ENCODE peak calls at places on chromosomes 12 and 14, in four cellular contexts. K is IMR-90, L is upper lobe of left lung, P is BJ. W is an unnamed sample.

GRCh38 chr14:75825147-75825592 is 156.6 kb downstream of the TGFB3 start:
- DNase-seq in K (no peak), L (no peak), P (no peak), W (peak; percentile 16)

GRCh38 chr14:34930591-34931069 is 52.2 kb upstream of the SRP54 start:
- DNase-seq in K (no peak), L (no peak), P (no peak), W (no peak)

GRCh38 chr12:75852143-75852542 is 179.4 kb downstream of the PHLDA1 start:
- DNase-seq in K (peak; percentile 48), L (no peak), P (no peak), W (no peak)

GRCh38 chr12:90622431-90622830 is 332.5 kb downstream of the CCER1 start:
- DNase-seq in K (peak; percentile 56), L (no peak), P (no peak), W (peak; percentile 44)

GRCh38 chr12:15059123-15059522 is 86.3 kb downstream of the PDE6H start:
- DNase-seq in K (no peak), L (no peak), P (no peak), W (no peak)

GRCh38 chr14:95258754-95259593 is 60.7 kb downstream of the CLMN start:
- DNase-seq in K (no peak), L (no peak), P (no peak), W (peak; percentile 45)

GRCh38 chr14:67999290-67999689 is 179.7 kb downstream of the RAD51B start:
- DNase-seq in K (peak; percentile 78), L (no peak), P (no peak), W (peak; percentile 18)

GRCh38 chr12:40106655-40107054 is 774 bp upstream of the SLC2A13 start:
- DNase-seq in K (no peak), L (no peak), P (no peak), W (no peak)

GRCh38 chr12:123987022-123987421 is 14.0 kb downstream of the ZNF664 start:
- DNase-seq in K (no peak), L (no peak), P (no peak), W (no peak)

GRCh38 chr12:94308612-94309011 is 151.1 kb downstream of the CEP83 start:
- DNase-seq in K (no peak), L (no peak), P (no peak), W (peak; percentile 26)

GRCh38 chr14:91008759-91009409 is 51.6 kb downstream of the RPS6KA5 start:
- DNase-seq in K (no peak), L (no peak), P (no peak), W (no peak)

GRCh38 chr14:26596722-26597030 is 1.2 kb downstream of the NOVA1 start:
- DNase-seq in K (peak; percentile 1), L (no peak), P (no peak), W (peak; percentile 23)

GRCh38 chr12:42213023-42213422 is 25.0 kb downstream of the YAF2 start:
- DNase-seq in K (peak; percentile 59), L (no peak), P (no peak), W (no peak)

GRCh38 chr12:110794623-110795280 is 52.0 kb upstream of the CCDC63 start:
- DNase-seq in K (no peak), L (peak; percentile 37), P (no peak), W (peak; percentile 24)

GRCh38 chr14:66101662-66102061 is 384.5 kb upstream of the CCDC196 start:
- DNase-seq in K (no peak), L (no peak), P (no peak), W (no peak)

GRCh38 chr14:93832665-93833064 is 44.4 kb upstream of the PRIMA1 start:
- DNase-seq in K (no peak), L (no peak), P (no peak), W (no peak)

GRCh38 chr14:90548455-90548854 is 151.6 kb downstream of the CALM1 start:
- DNase-seq in K (no peak), L (no peak), P (no peak), W (no peak)

GRCh38 chr12:123269980-123270379 is 1.7 kb downstream of the CDK2AP1 start:
- DNase-seq in K (no peak), L (no peak), P (no peak), W (no peak)

GRCh38 chr14:88023658-88024187 is 18.8 kb downstream of the GPR65 start:
- DNase-seq in K (no peak), L (no peak), P (no peak), W (no peak)

GRCh38 chr12:90174198-90174510 is 465.5 kb upstream of the ATP2B1 start:
- DNase-seq in K (no peak), L (no peak), P (no peak), W (no peak)

GRCh38 chr14:31858868-31859267 is 218.2 kb upstream of the ARHGAP5 start:
- DNase-seq in K (peak; percentile 56), L (no peak), P (no peak), W (peak; percentile 26)

GRCh38 chr12:110896559-110896958 is 23.8 kb downstream of the MYL2 start:
- DNase-seq in K (no peak), L (no peak), P (no peak), W (no peak)

GRCh38 chr12:3684449-3685051 is 68.4 kb downstream of the CRACR2A start:
- DNase-seq in K (no peak), L (no peak), P (no peak), W (peak; percentile 70)

GRCh38 chr12:5586201-5586600 is 154.3 kb downstream of the NTF3 start:
- DNase-seq in K (peak; percentile 71), L (no peak), P (no peak), W (peak; percentile 4)

GRCh38 chr12:3130053-3130805 is 53.0 kb downstream of the TSPAN9 start:
- DNase-seq in K (peak; percentile 19), L (no peak), P (no peak), W (no peak)

GRCh38 chr12:80892597-80893445 is 44.9 kb downstream of the LIN7A start:
- DNase-seq in K (no peak), L (no peak), P (peak; percentile 36), W (no peak)

GRCh38 chr12:67239061-67239460 is 30.1 kb upstream of the CAND1 start:
- DNase-seq in K (peak; percentile 40), L (no peak), P (no peak), W (no peak)

GRCh38 chr12:116039081-116039480 is 238.4 kb downstream of the MED13L start:
- DNase-seq in K (no peak), L (no peak), P (no peak), W (peak; percentile 28)

GRCh38 chr12:62684586-62685295 is 218.1 kb downstream of the MON2 start:
- DNase-seq in K (no peak), L (no peak), P (no peak), W (peak; percentile 83)

GRCh38 chr14:87864356-87865230 is 128.4 kb downstream of the GALC start:
- DNase-seq in K (no peak), L (no peak), P (no peak), W (peak; percentile 4)

GRCh38 chr12:103632554-103633216 is 45.6 kb downstream of the STAB2 start:
- DNase-seq in K (peak; percentile 33), L (no peak), P (no peak), W (peak; percentile 69)

GRCh38 chr14:32054536-32054935 is 22.6 kb upstream of the ARHGAP5 start:
- DNase-seq in K (no peak), L (no peak), P (no peak), W (no peak)

GRCh38 chr14:106489112-106489881 is 962.9 kb downstream of the TMEM121 start:
- DNase-seq in K (no peak), L (no peak), P (no peak), W (no peak)

GRCh38 chr14:106493962-106494823 is 967.8 kb downstream of the TMEM121 start:
- DNase-seq in K (no peak), L (no peak), P (no peak), W (no peak)

GRCh38 chr14:106490442-106490841 is 964.1 kb downstream of the TMEM121 start:
- DNase-seq in K (no peak), L (no peak), P (no peak), W (no peak)

GRCh38 chr14:106488293-106488692 is 961.9 kb downstream of the TMEM121 start:
- DNase-seq in K (no peak), L (no peak), P (no peak), W (no peak)

DNA sequence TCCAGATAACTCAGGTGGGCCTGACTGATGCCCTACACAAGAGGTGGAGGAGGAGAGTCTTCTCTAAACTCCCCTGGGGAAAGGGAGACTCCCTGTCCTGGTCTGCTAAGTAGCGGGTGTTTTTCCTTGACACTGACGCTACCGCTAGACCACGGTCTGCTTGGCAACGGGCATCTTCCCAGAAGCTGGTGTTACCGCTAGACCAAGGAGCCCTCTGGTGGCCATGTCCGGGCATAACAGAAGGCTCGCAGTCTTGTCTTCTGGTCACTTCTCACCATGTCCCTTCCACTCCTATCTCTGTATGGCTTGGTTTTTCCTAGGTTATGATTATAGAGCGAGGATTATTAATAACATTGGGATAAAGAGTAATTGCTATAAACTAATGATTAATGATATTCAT is 965.5 kb downstream of the TMEM121 start:
- DNase-seq in K (no peak), L (no peak), P (no peak), W (no peak)
- TF ChIP-seq CTCF in K (no peak), L (peak; percentile 21), P (no peak), W (peak; percentile 39)

GRCh38 chr14:37170993-37171392 is 1.4 kb downstream of the SLC25A21 start:
- DNase-seq in K (no peak), L (no peak), P (no peak), W (no peak)

GRCh38 chr14:37171678-37172023 is 755 bp downstream of the SLC25A21 start:
- DNase-seq in K (no peak), L (no peak), P (no peak), W (no peak)

GRCh38 chr14:37172024-37172869 is at the start of gene SLC25A21:
- DNase-seq in K (peak; percentile 82), L (peak; percentile 93), P (peak; percentile 33), W (peak; percentile 69)

GRCh38 chr14:37168721-37169120 is 3.7 kb downstream of the SLC25A21 start:
- DNase-seq in K (no peak), L (no peak), P (no peak), W (no peak)

GRCh38 chr14:37170237-37170636 is 2.2 kb downstream of the SLC25A21 start:
- DNase-seq in K (no peak), L (no peak), P (no peak), W (no peak)
- H3K4me3 ChIP-seq in K (no peak overlapping the region), L (no peak overlapping the region), P (no peak overlapping the region), W (no peak overlapping the region)

DNA sequence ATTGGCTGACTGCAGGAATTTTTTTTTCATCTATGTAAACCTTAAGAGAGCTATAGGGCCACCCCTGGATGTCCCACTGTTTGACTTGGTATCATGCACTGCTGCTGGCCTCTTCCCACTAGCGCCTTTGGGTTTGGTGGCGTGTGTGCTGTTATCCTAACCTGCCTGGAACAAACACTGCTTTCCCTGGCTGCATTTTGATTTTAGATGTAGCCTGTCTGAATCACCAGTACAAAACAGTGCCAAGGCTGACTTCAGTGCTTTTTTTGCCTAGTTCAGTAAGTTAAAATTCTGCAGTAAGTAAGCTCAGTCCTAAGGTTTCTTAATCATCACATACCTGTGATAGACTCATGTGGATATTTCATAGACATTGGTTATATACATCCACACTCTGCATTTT is 99.2 kb downstream of the EML1 start:
- DNase-seq in K (peak; percentile 50), L (no peak), P (no peak), W (no peak)
- TF ChIP-seq CTCF in K (no peak), L (no peak), P (no peak), W (no peak)

DNA sequence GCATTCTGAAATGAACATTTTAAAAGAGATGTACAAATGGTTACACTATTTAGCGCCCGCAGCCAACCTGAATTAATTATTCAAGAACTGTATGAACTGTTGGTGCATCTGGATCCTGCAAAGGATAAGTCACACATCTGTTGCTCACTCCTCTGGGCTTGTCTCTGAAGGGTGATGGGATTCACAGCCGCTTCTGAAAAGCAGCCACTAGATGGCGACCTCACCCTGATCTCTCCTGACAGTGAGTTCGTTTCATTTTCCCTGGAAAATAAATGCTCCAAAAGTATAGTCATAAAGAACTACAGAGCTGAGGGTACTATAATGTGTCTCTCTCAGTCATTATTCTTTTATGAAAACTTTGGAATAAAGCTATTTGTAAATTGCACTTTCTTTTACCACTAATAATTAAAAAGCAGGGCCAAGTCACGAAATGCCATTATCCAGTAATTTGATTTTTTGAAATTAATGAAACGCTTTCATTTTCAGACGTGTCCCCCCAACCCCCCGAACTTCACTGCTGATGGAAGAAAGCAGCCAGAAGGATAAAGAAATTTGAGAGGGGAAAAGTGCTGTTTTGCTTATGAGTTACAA is 789.6 kb downstream of the NRXN3 start:
- DNase-seq in K (peak; percentile 82), L (no peak), P (peak; percentile 16), W (peak; percentile 87)
- H3K4me3 ChIP-seq in K (no peak overlapping the region), L (no peak overlapping the region), P (no peak overlapping the region), W (no peak overlapping the region)

W was measured in cardiac fibroblast.